ENCODE peak calls at places on chromosomes 3 and 15, in ten cellular contexts. K is MM.1S, Q is NCI-H2171 treated with DMSO at 0.1 percent for 48 hours, L is NCI-H2081, C is AG10803, B is NCI-H1694 treated with DMSO at 0.1 percent for 48 hours, S is AG04450, O is adipocyte, E is C1 segment of cervical spinal cord, J is NCI-H2029 treated with DMSO at 0.1 percent for 48 hours. A is an unnamed sample.

GRCh38 chr3:151008699-151009098 is 36.2 kb upstream of the CLRN1 start:
- DNase-seq in K (no peak), Q (no peak), L (peak), C (peak), B (peak), S (peak), O (peak), E (no peak), J (no peak), A (peak)

GRCh38 chr3:129576514-129577345 is 29.7 kb downstream of the PLXND1 start:
- DNase-seq in K (peak), Q (peak), L (peak), C (peak), B (peak), S (no peak), O (no peak), E (no peak), J (peak), A (no peak)

GRCh38 chr3:79724206-79724605 is 43.6 kb downstream of the ROBO1 start:
- DNase-seq in K (no peak), Q (no peak), L (no peak), C (no peak), B (no peak), S (no peak), O (no peak), E (no peak), J (no peak), A (no peak)

GRCh38 chr15:45645026-45645980 is 10.5 kb downstream of the SQOR start:
- DNase-seq in K (no peak), Q (no peak), L (no peak), C (peak), B (no peak), S (no peak), O (peak), E (no peak), J (no peak), A (peak)

GRCh38 chr3:156711113-156711512 is 36.7 kb downstream of the TIPARP start:
- DNase-seq in K (no peak), Q (no peak), L (no peak), C (no peak), B (no peak), S (no peak), O (no peak), E (no peak), J (no peak), A (no peak)

GRCh38 chr3:112302881-112303761 is 9.1 kb upstream of the SLC9C1 start:
- DNase-seq in K (peak), Q (no peak), L (no peak), C (no peak), B (no peak), S (no peak), O (peak), E (no peak), J (no peak), A (peak)

GRCh38 chr3:133962879-133963278 is 66.8 kb downstream of the SLCO2A1 start:
- DNase-seq in K (no peak), Q (no peak), L (no peak), C (peak), B (no peak), S (no peak), O (peak), E (no peak), J (no peak), A (peak)

GRCh38 chr3:127074900-127075360 is 92.0 kb downstream of the PLXNA1 start:
- DNase-seq in K (peak), Q (no peak), L (no peak), C (peak), B (peak), S (no peak), O (peak), E (no peak), J (peak), A (peak)

GRCh38 chr15:59751552-59752413 is 62.7 kb upstream of the BNIP2 start:
- DNase-seq in K (peak), Q (no peak), L (peak), C (peak), B (peak), S (no peak), O (peak), E (no peak), J (no peak), A (peak)